ENCODE peak calls at places on chromosomes 13 and 19, in eight cellular contexts. C is MCF 10A; A is IMR-90; G is stimulated activated CD8-positive, alpha-beta memory T cell treated with anti-CD3 and anti-CD28 coated beads, Interleukin-15, amount 100 ng/mL, for 4 hours; D is skeletal muscle cell; M is NCI-H1930; N is RWPE1; L is activated CD4-positive, alpha-beta T cell treated with anti-CD3 and anti-CD28 coated beads, Interleukin-2, amount 50 U/mL, for 1 hour. O is an unnamed sample.

GRCh38 chr13:19795956-19796355 is 13.2 kb upstream of the PSPC1 start:
- DNase-seq in A (no peak), G (no peak), M (no peak), L (no peak), N (no peak), C (no peak), D (no peak), O (no peak)

GRCh38 chr13:20559659-20560356 is 7.1 kb upstream of the IFT88 start:
- DNase-seq in N (no peak), G (no peak), M (no peak), D (no peak), C (no peak), L (no peak), A (no peak), O (no peak)

GRCh38 chr13:74883834-74884233 is 598.1 kb downstream of the TBC1D4 start:
- DNase-seq in L (no peak), G (no peak), A (peak), C (no peak), M (no peak), D (no peak), N (no peak), O (no peak)

GRCh38 chr19:49691243-49692101 is 556 bp downstream of the CPT1C start:
- DNase-seq in M (peak), D (no peak), L (no peak), A (peak), C (no peak), G (no peak), N (no peak), O (no peak)

GRCh38 chr19:34135401-34135800 is 36.9 kb upstream of the LSM14A start:
- DNase-seq in A (no peak), M (no peak), N (no peak), C (no peak), L (no peak), D (no peak), G (no peak), O (no peak)

GRCh38 chr19:37969695-37970094 is 62.7 kb downstream of the SIPA1L3 start:
- DNase-seq in D (no peak), C (no peak), G (no peak), A (no peak), M (no peak), N (no peak), L (no peak), O (no peak)

GRCh38 chr19:18701250-18701608 is 17.7 kb downstream of the CRTC1 start:
- DNase-seq in M (no peak), C (no peak), D (no peak), N (no peak), A (no peak), G (no peak), L (no peak), O (no peak)

GRCh38 chr19:16896913-16897571 is 8.2 kb downstream of the F2RL3 start:
- DNase-seq in G (peak), D (peak), A (peak), M (peak), C (peak), L (peak), N (peak), O (peak)

GRCh38 chr19:45499196-45500180 is 1.2 kb downstream of the PPM1N start:
- DNase-seq in D (no peak), C (peak), L (peak), N (no peak), M (peak), A (no peak), G (peak), O (peak)

GRCh38 chr19:3059653-3060052 is 2.6 kb downstream of the TLE5 start:
- DNase-seq in D (no peak), A (no peak), C (no peak), G (no peak), M (no peak), N (no peak), L (no peak), O (no peak)

GRCh38 chr19:30711296-30711695 is 339.1 kb downstream of the ZNF536 start:
- DNase-seq in C (no peak), D (no peak), L (no peak), A (no peak), N (no peak), M (no peak), G (no peak), O (no peak)

GRCh38 chr13:114065926-114066774 is 66.3 kb downstream of the RASA3 start:
- DNase-seq in A (no peak), G (no peak), L (peak), N (no peak), M (no peak), D (no peak), C (no peak), O (peak)

GRCh38 chr13:111115841-111116500 is 861 bp downstream of the ARHGEF7 start:
- DNase-seq in C (no peak), M (no peak), G (no peak), N (no peak), A (peak), L (no peak), D (peak), O (no peak)

GRCh38 chr19:41870401-41870873 is 6.6 kb upstream of the CD79A start:
- DNase-seq in G (no peak), L (no peak), M (no peak), C (peak), D (no peak), N (no peak), A (peak), O (no peak)

GRCh38 chr13:32454886-32455593 is 27.1 kb upstream of the N4BP2L1 start:
- DNase-seq in A (no peak), D (no peak), L (no peak), N (no peak), C (no peak), G (no peak), M (no peak), O (no peak)

GRCh38 chr19:2805261-2805900 is 14.3 kb upstream of the ZNF554 start:
- DNase-seq in D (no peak), G (no peak), N (no peak), C (no peak), M (no peak), L (no peak), A (no peak), O (no peak)

GRCh38 chr13:63481334-63481733 is 2065.7 kb upstream of the PCDH20 start:
- DNase-seq in A (peak), C (peak), N (no peak), M (no peak), D (peak), L (no peak), G (no peak), O (no peak)

GRCh38 chr13:34816543-34816942 is 125.5 kb upstream of the NBEA start:
- DNase-seq in L (no peak), N (no peak), D (no peak), M (no peak), G (no peak), C (no peak), A (no peak), O (no peak)

GRCh38 chr13:71629167-71629566 is 237.8 kb downstream of the DACH1 start:
- DNase-seq in N (no peak), M (no peak), C (no peak), G (no peak), D (no peak), A (no peak), L (no peak), O (no peak)

O was measured in activated naive CD8-positive, alpha-beta T cell treated with anti-CD3 and anti-CD28 coated beads, Interleukin-2, amount 10 ng/mL, durations not matched to agents 7 days and 5 days.